ENCODE peak calls at places on chromosomes 3 and 15, in ten cellular contexts. One of them, this sample, is unnamed.

GRCh38 chr15:63332367-63333078 is 49.1 kb downstream of the CA12 start:
- DNase-seq in HFFc6: peak
- DNase-seq in right lobe of liver: no peak
- DNase-seq in MM.1S: no peak
- DNase-seq in AG04450: peak
- DNase-seq in RWPE2: no peak
- DNase-seq in RWPE1: peak
- DNase-seq in fibroblast of the aortic adventitia: peak
- DNase-seq in natural killer cell: no peak
- DNase-seq in A549: peak
- DNase-seq in this sample: no peak

GRCh38 chr3:10835406-10835805 is 19.4 kb downstream of the SLC6A11 start:
- DNase-seq in HFFc6: no peak
- DNase-seq in right lobe of liver: no peak
- DNase-seq in MM.1S: no peak
- DNase-seq in AG04450: no peak
- DNase-seq in RWPE2: no peak
- DNase-seq in RWPE1: no peak
- DNase-seq in fibroblast of the aortic adventitia: no peak
- DNase-seq in natural killer cell: no peak
- DNase-seq in A549: peak
- DNase-seq in this sample: no peak

GRCh38 chr3:44554626-44555592 is at the start of gene ZKSCAN7:
- DNase-seq in HFFc6: no peak
- DNase-seq in right lobe of liver: peak
- DNase-seq in MM.1S: no peak
- DNase-seq in AG04450: no peak
- DNase-seq in RWPE2: no peak
- DNase-seq in RWPE1: peak
- DNase-seq in fibroblast of the aortic adventitia: peak
- DNase-seq in natural killer cell: peak
- DNase-seq in A549: no peak
- DNase-seq in this sample: peak

GRCh38 chr3:72011495-72011894 is 226.5 kb upstream of the PROK2 start:
- DNase-seq in HFFc6: peak
- DNase-seq in right lobe of liver: no peak
- DNase-seq in MM.1S: no peak
- DNase-seq in AG04450: no peak
- DNase-seq in RWPE2: no peak
- DNase-seq in RWPE1: no peak
- DNase-seq in fibroblast of the aortic adventitia: peak
- DNase-seq in natural killer cell: no peak
- DNase-seq in A549: no peak
- DNase-seq in this sample: no peak

GRCh38 chr3:195077611-195078540 is 193.1 kb downstream of the XXYLT1 start:
- DNase-seq in HFFc6: no peak
- DNase-seq in right lobe of liver: peak
- DNase-seq in MM.1S: no peak
- DNase-seq in AG04450: no peak
- DNase-seq in RWPE2: peak
- DNase-seq in RWPE1: no peak
- DNase-seq in fibroblast of the aortic adventitia: no peak
- DNase-seq in natural killer cell: no peak
- DNase-seq in A549: no peak
- DNase-seq in this sample: peak

GRCh38 chr3:58783845-58784244 is 117.3 kb upstream of the FAM3D start:
- DNase-seq in HFFc6: no peak
- DNase-seq in right lobe of liver: no peak
- DNase-seq in MM.1S: no peak
- DNase-seq in AG04450: no peak
- DNase-seq in RWPE2: no peak
- DNase-seq in RWPE1: no peak
- DNase-seq in fibroblast of the aortic adventitia: no peak
- DNase-seq in natural killer cell: no peak
- DNase-seq in A549: no peak
- DNase-seq in this sample: no peak

GRCh38 chr3:80688814-80689213 is 921.0 kb upstream of the ROBO1 start:
- DNase-seq in HFFc6: no peak
- DNase-seq in right lobe of liver: no peak
- DNase-seq in MM.1S: peak
- DNase-seq in AG04450: no peak
- DNase-seq in RWPE2: no peak
- DNase-seq in RWPE1: no peak
- DNase-seq in fibroblast of the aortic adventitia: peak
- DNase-seq in natural killer cell: no peak
- DNase-seq in A549: peak
- DNase-seq in this sample: no peak

GRCh38 chr3:152300029-152300764 is 31.5 kb downstream of the MBNL1 start:
- DNase-seq in HFFc6: no peak
- DNase-seq in right lobe of liver: no peak
- DNase-seq in MM.1S: no peak
- DNase-seq in AG04450: no peak
- DNase-seq in RWPE2: no peak
- DNase-seq in RWPE1: no peak
- DNase-seq in fibroblast of the aortic adventitia: no peak
- DNase-seq in natural killer cell: no peak
- DNase-seq in A549: no peak
- DNase-seq in this sample: no peak

GRCh38 chr3:192494176-192494575 is 233.2 kb downstream of the FGF12 start:
- DNase-seq in HFFc6: no peak
- DNase-seq in right lobe of liver: no peak
- DNase-seq in MM.1S: no peak
- DNase-seq in AG04450: no peak
- DNase-seq in RWPE2: no peak
- DNase-seq in RWPE1: no peak
- DNase-seq in fibroblast of the aortic adventitia: peak
- DNase-seq in natural killer cell: no peak
- DNase-seq in A549: no peak
- DNase-seq in this sample: no peak

GRCh38 chr3:129992781-129993180 is 18.3 kb downstream of the TRH start:
- DNase-seq in HFFc6: no peak
- DNase-seq in right lobe of liver: no peak
- DNase-seq in MM.1S: no peak
- DNase-seq in AG04450: no peak
- DNase-seq in RWPE2: no peak
- DNase-seq in RWPE1: peak
- DNase-seq in fibroblast of the aortic adventitia: no peak
- DNase-seq in natural killer cell: no peak
- DNase-seq in A549: peak
- DNase-seq in this sample: no peak

GRCh38 chr15:32952901-32953889 is 235.4 kb downstream of the GREM1 start:
- DNase-seq in HFFc6: no peak
- DNase-seq in right lobe of liver: no peak
- DNase-seq in MM.1S: no peak
- DNase-seq in AG04450: no peak
- DNase-seq in RWPE2: no peak
- DNase-seq in RWPE1: no peak
- DNase-seq in fibroblast of the aortic adventitia: peak
- DNase-seq in natural killer cell: no peak
- DNase-seq in A549: no peak
- DNase-seq in this sample: no peak

GRCh38 chr3:85360742-85361387 is 402.1 kb downstream of the CADM2 start:
- DNase-seq in HFFc6: no peak
- DNase-seq in right lobe of liver: peak
- DNase-seq in MM.1S: peak
- DNase-seq in AG04450: no peak
- DNase-seq in RWPE2: no peak
- DNase-seq in RWPE1: peak
- DNase-seq in fibroblast of the aortic adventitia: no peak
- DNase-seq in natural killer cell: no peak
- DNase-seq in A549: peak
- DNase-seq in this sample: no peak

GRCh38 chr3:10956991-10957390 is 35.6 kb upstream of the SLC6A1 start:
- DNase-seq in HFFc6: no peak
- DNase-seq in right lobe of liver: no peak
- DNase-seq in MM.1S: no peak
- DNase-seq in AG04450: no peak
- DNase-seq in RWPE2: no peak
- DNase-seq in RWPE1: no peak
- DNase-seq in fibroblast of the aortic adventitia: no peak
- DNase-seq in natural killer cell: no peak
- DNase-seq in A549: no peak
- DNase-seq in this sample: no peak

GRCh38 chr3:153641321-153641720 is 479.3 kb downstream of the RAP2B start:
- DNase-seq in HFFc6: no peak
- DNase-seq in right lobe of liver: no peak
- DNase-seq in MM.1S: no peak
- DNase-seq in AG04450: no peak
- DNase-seq in RWPE2: no peak
- DNase-seq in RWPE1: no peak
- DNase-seq in fibroblast of the aortic adventitia: no peak
- DNase-seq in natural killer cell: no peak
- DNase-seq in A549: no peak
- DNase-seq in this sample: no peak

DNA sequence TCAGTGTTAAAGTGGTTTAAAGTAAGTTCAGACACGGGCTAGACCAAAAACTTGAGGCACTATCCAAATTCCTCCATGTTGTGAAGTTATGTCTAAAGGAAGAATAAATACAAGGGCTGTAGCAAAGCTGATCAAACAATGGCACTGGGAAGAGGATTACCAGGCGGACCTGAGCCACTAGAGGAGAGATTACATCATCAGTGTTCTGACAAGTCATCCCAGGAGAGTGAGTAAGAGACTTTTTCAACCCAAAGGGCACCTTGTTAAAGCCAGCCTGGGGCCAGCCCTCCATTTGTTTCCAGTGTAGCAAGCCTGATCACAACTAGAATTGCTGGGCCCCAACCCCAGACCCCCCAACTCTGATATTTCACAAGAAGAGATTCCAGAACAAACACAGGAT is 166.9 kb downstream of the DCLK3 start:
- DNase-seq in HFFc6: peak
- DNase-seq in right lobe of liver: no peak
- DNase-seq in MM.1S: no peak
- DNase-seq in AG04450: no peak
- DNase-seq in RWPE2: no peak
- DNase-seq in RWPE1: peak
- DNase-seq in fibroblast of the aortic adventitia: peak
- DNase-seq in natural killer cell: no peak
- DNase-seq in A549: peak
- DNase-seq in this sample: no peak
- TF ChIP-seq CTCF in HFFc6: no peak
- TF ChIP-seq CTCF in right lobe of liver: no peak
- TF ChIP-seq CTCF in MM.1S: no peak
- TF ChIP-seq CTCF in AG04450: no peak
- TF ChIP-seq CTCF in RWPE2: no peak
- TF ChIP-seq CTCF in RWPE1: no peak
- TF ChIP-seq CTCF in fibroblast of the aortic adventitia: no peak
- TF ChIP-seq CTCF in natural killer cell: no peak
- TF ChIP-seq CTCF in A549: no peak
- TF ChIP-seq CTCF in this sample: no peak

GRCh38 chr3:178947738-178948137 is 123.9 kb downstream of the ZMAT3 start:
- DNase-seq in HFFc6: no peak
- DNase-seq in right lobe of liver: no peak
- DNase-seq in MM.1S: peak
- DNase-seq in AG04450: no peak
- DNase-seq in RWPE2: no peak
- DNase-seq in RWPE1: no peak
- DNase-seq in fibroblast of the aortic adventitia: no peak
- DNase-seq in natural killer cell: no peak
- DNase-seq in A549: no peak
- DNase-seq in this sample: no peak
- TF ChIP-seq CTCF in HFFc6: peak
- TF ChIP-seq CTCF in right lobe of liver: no peak
- TF ChIP-seq CTCF in MM.1S: peak
- TF ChIP-seq CTCF in AG04450: peak
- TF ChIP-seq CTCF in RWPE2: peak
- TF ChIP-seq CTCF in RWPE1: no peak
- TF ChIP-seq CTCF in fibroblast of the aortic adventitia: no peak
- TF ChIP-seq CTCF in natural killer cell: no peak
- TF ChIP-seq CTCF in A549: no peak
- TF ChIP-seq CTCF in this sample: peak

GRCh38 chr3:12816521-12817340 is 20.3 kb downstream of the CAND2 start:
- DNase-seq in HFFc6: no peak
- DNase-seq in right lobe of liver: no peak
- DNase-seq in MM.1S: no peak
- DNase-seq in AG04450: no peak
- DNase-seq in RWPE2: no peak
- DNase-seq in RWPE1: no peak
- DNase-seq in fibroblast of the aortic adventitia: no peak
- DNase-seq in natural killer cell: no peak
- DNase-seq in A549: no peak
- DNase-seq in this sample: no peak

GRCh38 chr3:12815078-12815477 is 18.6 kb downstream of the CAND2 start:
- DNase-seq in HFFc6: no peak
- DNase-seq in right lobe of liver: no peak
- DNase-seq in MM.1S: no peak
- DNase-seq in AG04450: no peak
- DNase-seq in RWPE2: no peak
- DNase-seq in RWPE1: no peak
- DNase-seq in fibroblast of the aortic adventitia: no peak
- DNase-seq in natural killer cell: no peak
- DNase-seq in A549: no peak
- DNase-seq in this sample: no peak

GRCh38 chr3:12813967-12814366 is 17.5 kb downstream of the CAND2 start:
- DNase-seq in HFFc6: no peak
- DNase-seq in right lobe of liver: no peak
- DNase-seq in MM.1S: no peak
- DNase-seq in AG04450: no peak
- DNase-seq in RWPE2: no peak
- DNase-seq in RWPE1: no peak
- DNase-seq in fibroblast of the aortic adventitia: no peak
- DNase-seq in natural killer cell: no peak
- DNase-seq in A549: no peak
- DNase-seq in this sample: no peak

GRCh38 chr3:12817341-12817705 is 20.8 kb downstream of the CAND2 start:
- DNase-seq in HFFc6: no peak
- DNase-seq in right lobe of liver: no peak
- DNase-seq in MM.1S: no peak
- DNase-seq in AG04450: no peak
- DNase-seq in RWPE2: no peak
- DNase-seq in RWPE1: no peak
- DNase-seq in fibroblast of the aortic adventitia: no peak
- DNase-seq in natural killer cell: no peak
- DNase-seq in A549: no peak
- DNase-seq in this sample: no peak

DNA sequence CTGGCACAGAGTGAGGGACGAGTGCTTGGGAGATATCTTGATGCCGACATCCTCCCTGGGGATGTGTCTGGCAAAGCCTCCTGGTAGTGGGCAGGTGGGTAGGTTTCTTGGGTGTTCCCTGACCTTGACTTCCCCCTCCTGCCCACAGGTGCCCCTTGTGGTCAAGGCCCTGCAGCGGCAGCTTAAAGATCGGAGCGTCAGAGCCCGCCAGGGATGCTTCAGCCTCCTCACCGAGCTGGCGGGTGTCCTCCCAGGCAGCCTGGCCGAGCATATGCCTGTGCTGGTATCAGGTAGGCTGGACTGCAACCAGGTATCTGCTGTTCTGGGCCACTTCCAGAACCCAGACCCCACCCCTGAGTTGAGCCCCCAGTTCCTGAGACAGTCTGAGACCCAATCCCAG is 19.2 kb downstream of the CAND2 start:
- DNase-seq in HFFc6: no peak
- DNase-seq in right lobe of liver: no peak
- DNase-seq in MM.1S: no peak
- DNase-seq in AG04450: no peak
- DNase-seq in RWPE2: no peak
- DNase-seq in RWPE1: no peak
- DNase-seq in fibroblast of the aortic adventitia: no peak
- DNase-seq in natural killer cell: no peak
- DNase-seq in A549: no peak
- DNase-seq in this sample: no peak
- TF ChIP-seq CTCF in HFFc6: no peak
- TF ChIP-seq CTCF in right lobe of liver: no peak
- TF ChIP-seq CTCF in MM.1S: no peak
- TF ChIP-seq CTCF in AG04450: no peak
- TF ChIP-seq CTCF in RWPE2: no peak
- TF ChIP-seq CTCF in RWPE1: no peak
- TF ChIP-seq CTCF in fibroblast of the aortic adventitia: no peak
- TF ChIP-seq CTCF in natural killer cell: no peak
- TF ChIP-seq CTCF in A549: no peak
- TF ChIP-seq CTCF in this sample: no peak

GRCh38 chr3:147616998-147617619 is 207.9 kb downstream of the ZIC1 start:
- DNase-seq in HFFc6: peak
- DNase-seq in right lobe of liver: no peak
- DNase-seq in MM.1S: peak
- DNase-seq in AG04450: no peak
- DNase-seq in RWPE2: no peak
- DNase-seq in RWPE1: no peak
- DNase-seq in fibroblast of the aortic adventitia: peak
- DNase-seq in natural killer cell: no peak
- DNase-seq in A549: peak
- DNase-seq in this sample: no peak
- TF ChIP-seq CTCF in HFFc6: peak
- TF ChIP-seq CTCF in right lobe of liver: peak
- TF ChIP-seq CTCF in MM.1S: peak
- TF ChIP-seq CTCF in AG04450: peak
- TF ChIP-seq CTCF in RWPE2: peak
- TF ChIP-seq CTCF in RWPE1: peak
- TF ChIP-seq CTCF in fibroblast of the aortic adventitia: peak
- TF ChIP-seq CTCF in natural killer cell: no peak
- TF ChIP-seq CTCF in A549: peak
- TF ChIP-seq CTCF in this sample: peak

This sample was measured in chondrocyte.